ENCODE peak calls at places on chromosome 1, in seven cellular contexts. A is NCI-H2171; C is GM04503; H is transverse colon; N is CD4-positive, CD25-positive, alpha-beta regulatory T cell; V is NCI-H510A treated with DMSO at 0.1 percent for 48 hours; K is stimulated activated CD4-positive, alpha-beta T cell treated with anti-CD3 and anti-CD28 coated beads, Interleukin-4, amount 100 ng/mL, for 24 hours. S is an unnamed sample.

GRCh38 chr1:54326577-54327385 is 79.4 kb downstream of the SSBP3 start:
- DNase-seq in H (no peak), V (no peak), N (no peak), A (peak), C (no peak), K (no peak), S (no peak)

GRCh38 chr1:209835782-209836298 is 8.1 kb downstream of the UTP25 start:
- DNase-seq in A (no peak), K (peak), N (no peak), C (no peak), H (no peak), V (no peak), S (no peak)

GRCh38 chr1:161200992-161201827 is 957 bp upstream of the NDUFS2 start:
- DNase-seq in H (peak), V (no peak), A (no peak), N (no peak), C (peak), K (no peak), S (peak)

GRCh38 chr1:147820898-147821297 is 60.5 kb upstream of the GJA5 start:
- DNase-seq in H (no peak), V (no peak), C (no peak), N (no peak), K (no peak), A (no peak), S (no peak)

GRCh38 chr1:38134294-38134755 is 87.7 kb upstream of the POU3F1 start:
- DNase-seq in H (no peak), K (no peak), C (no peak), V (no peak), A (no peak), N (no peak), S (no peak)

GRCh38 chr1:51311826-51312225 is 18.5 kb downstream of the TTC39A start:
- DNase-seq in H (no peak), N (no peak), V (no peak), A (no peak), K (no peak), C (no peak), S (no peak)

GRCh38 chr1:157163273-157164127 is 25.3 kb upstream of the ETV3 start:
- DNase-seq in C (no peak), V (peak), K (peak), A (no peak), N (peak), H (peak), S (peak)

GRCh38 chr1:117171900-117172501 is 38.7 kb downstream of the VTCN1 start:
- DNase-seq in H (no peak), K (no peak), V (no peak), C (no peak), N (no peak), A (peak), S (no peak)

GRCh38 chr1:47485817-47486216 is 48.0 kb downstream of the FOXD2 start:
- DNase-seq in V (no peak), N (no peak), C (no peak), K (no peak), A (no peak), H (no peak), S (no peak)

GRCh38 chr1:218942421-218942820 is 231.3 kb upstream of the LYPLAL1 start:
- DNase-seq in A (no peak), K (no peak), N (no peak), H (no peak), C (no peak), V (no peak), S (no peak)

GRCh38 chr1:229699613-229700242 is 73.7 kb downstream of the URB2 start:
- DNase-seq in N (no peak), V (no peak), C (no peak), H (no peak), K (no peak), A (peak), S (peak)

GRCh38 chr1:185439727-185440415 is 122.8 kb upstream of the IVNS1ABP start:
- DNase-seq in A (no peak), C (peak), V (no peak), H (no peak), K (peak), N (peak), S (no peak)

GRCh38 chr1:39335278-39335677 is 130.8 kb downstream of the MACF1 start:
- DNase-seq in V (no peak), H (no peak), N (no peak), C (no peak), A (no peak), K (no peak), S (no peak)

GRCh38 chr1:202692959-202693555 is 17.2 kb downstream of the SYT2 start:
- DNase-seq in H (peak), V (no peak), A (no peak), C (no peak), K (peak), N (peak), S (peak)

GRCh38 chr1:202923533-202923932 is 3.5 kb downstream of the KLHL12 start:
- DNase-seq in N (no peak), H (no peak), V (no peak), K (no peak), A (no peak), C (no peak), S (no peak)

GRCh38 chr1:90925928-90926869 is 95.6 kb downstream of the ZNF644 start:
- DNase-seq in V (no peak), K (no peak), H (no peak), A (no peak), C (peak), N (peak), S (no peak)